ENCODE peak calls at places on chromosomes 16 and 17, in six cellular contexts. F, X, B, I, H and S are unnamed samples.

GRCh38 chr17:27244481-27245223 is 49.3 kb upstream of the WSB1 start:
- DNase-seq in H (no peak), X (peak), B (no peak), F (no peak), I (peak), S (peak)

GRCh38 chr17:71921726-71922320 is 199.0 kb upstream of the SOX9 start:
- DNase-seq in I (no peak), B (no peak), X (no peak), H (peak), F (no peak), S (no peak)

GRCh38 chr17:49071106-49071505 is 61.5 kb upstream of the B4GALNT2 start:
- DNase-seq in I (no peak), B (no peak), F (no peak), X (peak), H (no peak), S (peak)

GRCh38 chr16:5918553-5919127 is 821.0 kb upstream of the EEF2KMT start:
- DNase-seq in F (no peak), I (peak), H (no peak), X (no peak), B (peak), S (no peak)

GRCh38 chr16:87954361-87954760 is 3.1 kb downstream of the BANP start:
- DNase-seq in X (no peak), H (no peak), F (no peak), B (no peak), I (no peak), S (no peak)

GRCh38 chr17:60604686-60605334 is 4.8 kb downstream of the PPM1D start:
- DNase-seq in H (no peak), B (no peak), X (peak), I (no peak), F (no peak), S (no peak)

GRCh38 chr17:51427259-51428255 is 167.2 kb downstream of the UTP18 start:
- DNase-seq in X (no peak), F (no peak), B (no peak), H (peak), I (no peak), S (peak)

GRCh38 chr17:40313660-40314556 is 4.9 kb downstream of the RARA start:
- DNase-seq in X (no peak), I (no peak), H (no peak), F (no peak), B (no peak), S (no peak)

GRCh38 chr16:73771676-73772075 is 524.9 kb upstream of the PSMD7 start:
- DNase-seq in I (no peak), H (no peak), X (no peak), F (no peak), B (no peak), S (peak)

GRCh38 chr17:43402078-43402477 is 3.3 kb downstream of the ARL4D start:
- DNase-seq in X (no peak), I (no peak), H (no peak), B (no peak), F (no peak), S (no peak)

GRCh38 chr16:89049484-89050118 is 44.1 kb upstream of the ACSF3 start:
- DNase-seq in F (no peak), B (no peak), H (no peak), I (no peak), X (no peak), S (no peak)

GRCh38 chr17:4658478-4659305 is 17.2 kb upstream of the ALOX15 start:
- DNase-seq in X (peak), F (no peak), B (peak), H (no peak), I (no peak), S (peak)

GRCh38 chr17:71633391-71633849 is 487.4 kb upstream of the SOX9 start:
- DNase-seq in I (no peak), X (no peak), B (no peak), F (peak), H (no peak), S (no peak)

GRCh38 chr17:60435244-60436170 is 13.2 kb downstream of the CHCT1 start:
- DNase-seq in B (peak), I (peak), F (peak), X (peak), H (peak), S (peak)

GRCh38 chr16:367333-367903 is 2.9 kb downstream of the MRPL28 start:
- DNase-seq in B (no peak), F (no peak), X (no peak), I (no peak), H (no peak), S (no peak)

GRCh38 chr16:82612263-82612662 is 14.5 kb upstream of the CDH13 start:
- DNase-seq in X (no peak), F (no peak), H (no peak), B (no peak), I (no peak), S (no peak)

GRCh38 chr17:39462644-39463375 is 1.5 kb downstream of the CDK12 start:
- DNase-seq in I (no peak), X (peak), B (no peak), H (no peak), F (no peak), S (peak)

GRCh38 chr16:68839831-68840230 is 3.5 kb upstream of the TANGO6 start:
- DNase-seq in B (no peak), H (no peak), X (no peak), F (no peak), I (no peak), S (no peak)

GRCh38 chr17:29169806-29170591 is 10.2 kb downstream of the MYO18A start:
- DNase-seq in B (no peak), I (no peak), H (no peak), X (no peak), F (no peak), S (no peak)

GRCh38 chr17:45954914-45955313 is 44.1 kb upstream of the STH start:
- DNase-seq in H (no peak), F (no peak), B (no peak), I (no peak), X (no peak), S (no peak)

GRCh38 chr17:43039646-43040045 is 14.6 kb downstream of the RND2 start:
- DNase-seq in F (no peak), I (no peak), H (no peak), X (no peak), B (no peak), S (no peak)

GRCh38 chr17:74356640-74357465 is 4.8 kb downstream of the BTBD17 start:
- DNase-seq in H (no peak), B (no peak), F (no peak), I (no peak), X (no peak), S (no peak)

GRCh38 chr16:14444979-14445810 is 184.9 kb downstream of the PARN start:
- DNase-seq in X (no peak), B (no peak), I (no peak), H (no peak), F (no peak), S (no peak)

GRCh38 chr17:36755586-36755985 is 154.2 kb downstream of the MRM1 start:
- DNase-seq in H (no peak), F (peak), I (peak), X (peak), B (peak), S (peak)

GRCh38 chr16:24543949-24544348 is 4.6 kb downstream of the RBBP6 start:
- DNase-seq in I (no peak), F (no peak), H (no peak), B (no peak), X (peak), S (no peak)

GRCh38 chr17:78252111-78252634 is 20.7 kb downstream of the TMEM235 start:
- DNase-seq in F (no peak), H (no peak), I (no peak), X (no peak), B (no peak), S (no peak)

GRCh38 chr17:8122391-8122922 is 1.4 kb downstream of the HES7 start:
- DNase-seq in B (no peak), X (peak), H (no peak), F (no peak), I (no peak), S (peak)

GRCh38 chr17:45284176-45285140 is 22.6 kb upstream of the SPATA32 start:
- DNase-seq in X (no peak), F (no peak), I (no peak), B (no peak), H (no peak), S (peak)

GRCh38 chr17:81329279-81329926 is 34.3 kb upstream of the SLC38A10 start:
- DNase-seq in F (peak), I (peak), B (peak), H (no peak), X (peak), S (peak)

GRCh38 chr17:77445030-77445907 is 304.5 kb downstream of the SEC14L1 start:
- DNase-seq in X (no peak), I (no peak), F (no peak), B (no peak), H (peak), S (peak)

GRCh38 chr17:54968954-54969400 is 412 bp downstream of the STXBP4 start:
- DNase-seq in I (peak), H (no peak), F (no peak), X (no peak), B (no peak), S (peak)

GRCh38 chr17:31608659-31609254 is 217.3 kb downstream of the RAB11FIP4 start:
- DNase-seq in F (no peak), B (no peak), I (no peak), H (no peak), X (no peak), S (no peak)

GRCh38 chr17:31604936-31605335 is 213.5 kb downstream of the RAB11FIP4 start:
- DNase-seq in H (no peak), B (no peak), I (no peak), F (no peak), X (no peak), S (no peak)

GRCh38 chr17:31605761-31606160 is 214.3 kb downstream of the RAB11FIP4 start:
- DNase-seq in B (no peak), H (no peak), I (no peak), X (no peak), F (no peak), S (no peak)

GRCh38 chr17:31609331-31609730 is 217.9 kb downstream of the RAB11FIP4 start:
- DNase-seq in F (no peak), X (no peak), I (no peak), B (no peak), H (no peak), S (no peak)

DNA sequence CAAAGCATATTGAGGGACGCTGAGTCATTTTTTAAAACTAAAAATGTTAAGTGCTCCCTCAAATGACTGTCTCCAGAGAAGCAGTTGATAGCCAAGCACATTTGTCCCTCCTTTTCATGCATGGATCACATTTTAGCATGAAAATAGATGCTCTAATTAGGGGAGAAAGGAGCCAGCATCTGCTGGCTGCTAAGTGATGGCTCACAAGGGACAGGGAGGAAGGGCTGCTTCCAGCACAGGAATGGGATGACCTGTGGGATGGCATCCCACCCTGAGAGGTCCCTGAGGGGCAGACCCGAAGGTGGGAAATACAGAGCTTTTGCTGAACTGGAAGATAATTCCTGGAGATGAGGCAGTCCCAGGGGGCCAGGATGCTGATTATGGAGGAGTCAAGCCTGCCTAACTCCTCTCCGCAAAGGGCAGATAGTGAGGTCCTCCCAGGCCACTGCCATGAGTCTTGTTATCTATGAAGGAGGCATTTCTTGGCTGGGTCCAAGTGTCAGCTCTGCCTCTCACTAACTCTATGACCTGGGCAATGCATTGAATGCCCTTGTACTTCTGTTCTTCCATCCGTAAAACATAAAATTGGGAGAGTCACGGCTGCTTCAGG is 218.9 kb downstream of the RAB11FIP4 start:
- DNase-seq in X (no peak), B (no peak), I (no peak), H (no peak), F (no peak), S (no peak)
- TF ChIP-seq MAX in X (no peak), B (no peak), I (no peak), H (no peak), F (no peak), S (no peak)

GRCh38 chr17:65261152-65261551 is 124.0 kb downstream of the RGS9 start:
- DNase-seq in F (no peak), I (no peak), B (no peak), H (no peak), X (no peak), S (no peak)
- TF ChIP-seq MYC in F (no peak), I (no peak), B (no peak), H (no peak), X (no peak), S (no peak)

DNA sequence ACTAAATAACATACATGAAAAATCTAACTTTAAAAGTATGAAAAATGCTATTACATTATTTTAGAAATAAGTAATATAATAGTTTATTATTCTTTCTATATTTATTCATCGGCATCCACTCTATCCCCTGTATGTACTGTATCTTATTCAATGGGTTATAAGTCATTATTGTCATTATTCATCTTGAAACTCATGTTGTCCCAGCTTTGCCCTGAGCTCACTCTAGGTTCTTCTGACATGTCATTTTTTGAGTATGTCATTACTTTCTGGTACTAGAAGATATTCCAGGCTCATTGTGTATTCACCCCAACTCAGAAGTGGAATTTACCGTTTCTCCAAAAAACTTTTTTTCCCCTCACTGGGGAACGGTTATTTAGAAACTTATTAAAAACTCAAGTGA is 53.0 kb upstream of the MNT start:
- DNase-seq in H (no peak), X (no peak), F (no peak), B (no peak), I (no peak), S (no peak)
- TF ChIP-seq CTCF in H (no peak), X (no peak), F (no peak), B (no peak), I (no peak), S (no peak)

GRCh38 chr16:49658491-49658890 is 197.4 kb downstream of the ZNF423 start:
- DNase-seq in B (no peak), I (no peak), X (no peak), F (no peak), H (no peak), S (no peak)

GRCh38 chr16:49658066-49658465 is 197.8 kb downstream of the ZNF423 start:
- DNase-seq in F (no peak), H (no peak), B (no peak), I (no peak), X (no peak), S (no peak)

GRCh38 chr16:49659356-49659755 is 196.6 kb downstream of the ZNF423 start:
- DNase-seq in F (no peak), X (no peak), H (no peak), I (no peak), B (no peak), S (no peak)

GRCh38 chr16:49661465-49662187 is 194.3 kb downstream of the ZNF423 start:
- DNase-seq in X (no peak), H (no peak), B (no peak), F (no peak), I (no peak), S (no peak)

GRCh38 chr16:49660647-49661046 is 195.3 kb downstream of the ZNF423 start:
- DNase-seq in I (no peak), F (no peak), H (no peak), B (no peak), X (no peak), S (no peak)
- TF ChIP-seq MAX in I (no peak), F (no peak), H (no peak), B (no peak), X (no peak), S (no peak)

DNA sequence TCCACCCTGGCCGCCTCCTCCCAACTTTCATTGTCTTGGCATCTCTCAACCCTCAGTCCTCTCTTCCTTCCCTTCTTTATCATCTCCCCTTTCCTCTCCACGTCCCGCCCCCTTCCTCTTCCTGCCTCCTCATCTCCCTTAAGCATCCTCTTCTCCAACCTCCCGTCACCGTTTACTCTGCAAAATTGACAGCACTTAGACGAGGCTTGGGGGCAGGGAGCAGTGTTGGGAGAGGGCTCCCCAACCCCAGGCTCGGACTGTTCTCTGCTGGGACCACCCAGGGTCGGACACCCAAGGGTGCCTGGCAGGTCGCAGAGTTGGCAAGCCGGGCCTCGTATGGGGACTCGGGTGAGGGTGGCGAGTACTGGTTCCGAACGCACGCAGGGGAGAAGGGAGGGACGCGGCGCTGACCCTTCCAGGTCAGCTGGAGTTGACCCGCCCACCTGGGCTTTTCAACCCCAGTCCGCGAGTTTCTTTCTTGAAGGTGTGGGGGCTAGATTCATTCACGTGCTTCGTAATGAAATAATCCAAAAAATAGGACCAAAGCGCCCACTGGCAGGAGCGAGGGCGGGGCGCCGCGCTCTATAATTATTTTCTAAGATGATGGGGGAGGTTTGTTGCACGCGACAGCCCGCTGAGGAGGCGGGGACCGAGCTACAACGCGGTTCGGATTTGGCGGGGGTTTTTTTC is 775 bp upstream of the PAGR1 start:
- DNase-seq in I (no peak), B (peak), F (no peak), X (no peak), H (no peak), S (no peak)
- TF ChIP-seq MYC in I (no peak), B (no peak), F (no peak), X (no peak), H (no peak), S (no peak)

GRCh38 chr16:56041556-56042140 is 149.6 kb upstream of the GNAO1 start:
- DNase-seq in H (no peak), I (peak), B (peak), F (peak), X (no peak), S (peak)
- TF ChIP-seq CTCF in H (peak), I (peak), B (peak), F (no peak), X (no peak), S (peak)

GRCh38 chr17:50169881-50170459 is 4.2 kb downstream of the SGCA start:
- DNase-seq in H (no peak), F (no peak), I (no peak), B (no peak), X (no peak), S (no peak)

GRCh38 chr17:50166518-50167181 is 845 bp downstream of the SGCA start:
- DNase-seq in B (no peak), F (no peak), X (no peak), H (no peak), I (no peak), S (no peak)

GRCh38 chr17:50169121-50169764 is 3.4 kb downstream of the SGCA start:
- DNase-seq in H (peak), B (peak), F (peak), X (peak), I (peak), S (peak)

GRCh38 chr17:50167371-50167770 is 1.6 kb downstream of the SGCA start:
- DNase-seq in F (no peak), X (no peak), H (no peak), I (no peak), B (no peak), S (no peak)

DNA sequence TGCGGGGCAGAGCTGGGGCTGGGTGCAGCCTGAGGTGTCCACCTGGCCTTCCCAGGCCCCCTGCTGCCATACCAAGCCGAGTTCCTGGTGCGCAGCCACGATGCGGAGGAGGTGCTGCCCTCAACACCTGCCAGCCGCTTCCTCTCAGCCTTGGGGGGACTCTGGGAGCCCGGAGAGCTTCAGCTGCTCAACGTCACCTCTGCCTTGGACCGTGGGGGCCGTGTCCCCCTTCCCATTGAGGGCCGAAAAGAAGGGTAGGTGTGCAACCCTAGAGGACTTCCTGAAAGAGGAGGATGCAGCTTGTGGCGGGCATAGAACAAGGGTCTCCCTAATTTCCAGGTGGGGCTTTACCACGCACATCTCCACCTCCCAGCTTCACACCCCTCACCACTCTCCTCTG is 2.5 kb downstream of the SGCA start:
- DNase-seq in X (no peak), H (no peak), I (no peak), F (no peak), B (no peak), S (no peak)
- TF ChIP-seq MAX in X (no peak), H (no peak), I (no peak), F (no peak), B (no peak), S (no peak)

DNA sequence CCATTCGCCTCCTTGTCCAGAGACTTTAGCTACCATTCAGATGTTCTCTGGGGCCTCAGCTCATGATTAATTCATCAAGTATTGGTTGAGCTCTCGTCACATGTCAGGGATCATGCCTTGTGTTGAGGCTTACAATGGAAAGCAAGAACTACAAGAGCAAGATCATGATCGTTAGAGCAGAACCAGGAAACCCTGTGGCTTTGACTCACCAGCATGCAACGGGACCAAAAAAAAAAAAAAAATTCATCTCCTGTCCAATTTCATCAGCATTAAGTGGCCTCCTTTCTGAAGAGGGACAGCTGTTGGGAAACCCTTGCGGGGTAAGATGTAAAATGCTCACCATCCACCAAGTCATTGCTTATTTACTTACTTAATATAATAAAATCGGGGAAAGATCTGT is 12.1 kb upstream of the USP10 start:
- DNase-seq in B (no peak), I (no peak), H (peak), X (peak), F (no peak), S (peak)
- TF ChIP-seq MYC in B (no peak), I (no peak), H (no peak), X (no peak), F (no peak), S (no peak)